ENCODE peak calls at places on chromosomes 7 and 10, in five cellular contexts. One of them, this sample, is unnamed.

GRCh38 chr10:124665558-124665957 is 78.6 kb downstream of the FAM53B start:
- DNase-seq in NT2/D1: no peak
- DNase-seq in GM12878: no peak
- DNase-seq in H1: no peak
- DNase-seq in HepG2: no peak
- DNase-seq in this sample: no peak

GRCh38 chr10:94315975-94316464 is 46.7 kb downstream of the NOC3L start:
- DNase-seq in NT2/D1: no peak
- DNase-seq in GM12878: no peak
- DNase-seq in H1: no peak
- DNase-seq in HepG2: peak
- DNase-seq in this sample: no peak

GRCh38 chr7:96976106-96976505 is 29.2 kb upstream of the DLX6 start:
- DNase-seq in NT2/D1: no peak
- DNase-seq in GM12878: no peak
- DNase-seq in H1: no peak
- DNase-seq in HepG2: no peak
- DNase-seq in this sample: no peak

GRCh38 chr7:100247152-100247757 is 27.5 kb downstream of the PVRIG start:
- DNase-seq in NT2/D1: peak
- DNase-seq in GM12878: no peak
- DNase-seq in H1: peak
- DNase-seq in HepG2: peak
- DNase-seq in this sample: peak

GRCh38 chr10:84138478-84139125 is 707 bp upstream of the GHITM start:
- DNase-seq in NT2/D1: no peak
- DNase-seq in GM12878: no peak
- DNase-seq in H1: no peak
- DNase-seq in HepG2: no peak
- DNase-seq in this sample: no peak

GRCh38 chr10:70672165-70672992 is at the start of gene ADAMTS14:
- DNase-seq in NT2/D1: no peak
- DNase-seq in GM12878: no peak
- DNase-seq in H1: peak
- DNase-seq in HepG2: no peak
- DNase-seq in this sample: peak

GRCh38 chr10:125411724-125412123 is 251.4 kb upstream of the CTBP2 start:
- DNase-seq in NT2/D1: no peak
- DNase-seq in GM12878: no peak
- DNase-seq in H1: no peak
- DNase-seq in HepG2: no peak
- DNase-seq in this sample: no peak

GRCh38 chr10:109205929-109206585 is 717.3 kb downstream of the XPNPEP1 start:
- DNase-seq in NT2/D1: no peak
- DNase-seq in GM12878: no peak
- DNase-seq in H1: no peak
- DNase-seq in HepG2: no peak
- DNase-seq in this sample: no peak

GRCh38 chr10:80172896-80173295 is 32.4 kb downstream of the ANXA11 start:
- DNase-seq in NT2/D1: no peak
- DNase-seq in GM12878: no peak
- DNase-seq in H1: no peak
- DNase-seq in HepG2: no peak
- DNase-seq in this sample: no peak

GRCh38 chr7:155349601-155350331 is 52.1 kb downstream of the INSIG1 start:
- DNase-seq in NT2/D1: no peak
- DNase-seq in GM12878: no peak
- DNase-seq in H1: no peak
- DNase-seq in HepG2: no peak
- DNase-seq in this sample: no peak

GRCh38 chr10:22690614-22691431 is 23.6 kb downstream of the PIP4K2A start:
- DNase-seq in NT2/D1: no peak
- DNase-seq in GM12878: no peak
- DNase-seq in H1: no peak
- DNase-seq in HepG2: no peak
- DNase-seq in this sample: no peak

GRCh38 chr7:22443370-22444180 is 56.4 kb downstream of the STEAP1B start:
- DNase-seq in NT2/D1: no peak
- DNase-seq in GM12878: no peak
- DNase-seq in H1: no peak
- DNase-seq in HepG2: peak
- DNase-seq in this sample: no peak

GRCh38 chr10:51386248-51386885 is 312.1 kb downstream of the PRKG1 start:
- DNase-seq in NT2/D1: no peak
- DNase-seq in GM12878: no peak
- DNase-seq in H1: no peak
- DNase-seq in HepG2: no peak
- DNase-seq in this sample: no peak

GRCh38 chr7:47812460-47813136 is 135.7 kb downstream of the PKD1L1 start:
- DNase-seq in NT2/D1: no peak
- DNase-seq in GM12878: no peak
- DNase-seq in H1: no peak
- DNase-seq in HepG2: no peak
- DNase-seq in this sample: no peak

GRCh38 chr7:23021581-23021980 is 7.7 kb upstream of the HYCC1 start:
- DNase-seq in NT2/D1: no peak
- DNase-seq in GM12878: no peak
- DNase-seq in H1: no peak
- DNase-seq in HepG2: no peak
- DNase-seq in this sample: no peak

GRCh38 chr10:22491931-22492615 is 146.8 kb downstream of the SPAG6 start:
- DNase-seq in NT2/D1: no peak
- DNase-seq in GM12878: no peak
- DNase-seq in H1: no peak
- DNase-seq in HepG2: no peak
- DNase-seq in this sample: no peak

GRCh38 chr7:130483036-130483435 is 8.8 kb upstream of the MEST start:
- DNase-seq in NT2/D1: no peak
- DNase-seq in GM12878: no peak
- DNase-seq in H1: no peak
- DNase-seq in HepG2: no peak
- DNase-seq in this sample: no peak

GRCh38 chr7:40676220-40676619 is 541.4 kb downstream of the SUGCT start:
- DNase-seq in NT2/D1: no peak
- DNase-seq in GM12878: no peak
- DNase-seq in H1: no peak
- DNase-seq in HepG2: no peak
- DNase-seq in this sample: no peak

DNA sequence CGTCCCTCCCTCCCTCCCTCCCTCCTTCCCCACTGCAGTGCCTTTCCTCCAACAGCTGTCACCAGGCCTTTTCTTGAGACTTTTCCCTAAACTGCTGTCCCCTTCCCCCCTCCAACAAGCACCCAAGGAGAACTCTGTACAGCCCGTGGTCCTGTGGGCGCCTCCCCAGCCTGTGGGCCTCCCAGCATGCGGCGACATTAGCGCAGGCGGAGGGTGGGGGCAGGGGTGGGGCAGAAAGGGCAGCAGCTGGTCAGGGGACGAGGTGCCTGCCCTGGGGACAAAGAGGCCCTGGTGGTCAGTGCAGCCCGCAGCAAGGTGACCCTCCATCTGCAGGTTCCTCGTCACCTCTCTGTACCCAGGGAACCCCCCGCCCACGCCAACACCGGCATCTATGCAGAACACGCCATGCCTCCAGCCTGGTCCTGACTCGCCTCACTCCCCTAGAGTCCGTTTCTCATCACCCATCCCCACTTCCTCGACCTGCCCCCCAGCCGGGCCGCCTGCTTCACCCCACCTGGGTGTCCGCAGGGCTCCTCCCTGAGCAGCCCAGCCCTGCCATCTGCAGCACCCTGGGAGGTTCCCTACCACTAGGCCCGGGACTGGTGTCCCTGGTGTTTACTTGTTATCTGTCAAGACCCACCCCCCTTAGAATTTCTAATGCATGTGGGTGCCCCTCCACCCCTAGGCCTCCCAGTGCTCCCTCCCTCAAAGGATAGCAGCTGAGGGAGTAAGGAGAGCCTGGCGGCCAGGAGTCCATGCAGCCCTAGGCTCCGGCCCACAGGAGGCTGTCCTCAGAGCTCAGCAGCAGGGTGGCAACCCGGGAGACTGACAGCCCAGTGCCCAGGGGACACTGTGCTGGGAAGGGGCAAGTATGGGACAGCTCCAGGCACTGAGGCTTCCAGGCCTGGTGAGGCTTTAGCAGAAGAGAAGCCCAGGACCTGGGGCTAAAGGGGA is 147.8 kb downstream of the ARHGAP22 start:
- DNase-seq in NT2/D1: no peak
- DNase-seq in GM12878: no peak
- DNase-seq in H1: peak
- DNase-seq in HepG2: no peak
- DNase-seq in this sample: no peak
- TF ChIP-seq SUZ12 in NT2/D1: no peak
- TF ChIP-seq SUZ12 in GM12878: no peak
- TF ChIP-seq SUZ12 in H1: no peak
- TF ChIP-seq SUZ12 in HepG2: no peak
- TF ChIP-seq SUZ12 in this sample: no peak

GRCh38 chr7:24898691-24899090 is 81.3 kb downstream of the OSBPL3 start:
- DNase-seq in NT2/D1: no peak
- DNase-seq in GM12878: no peak
- DNase-seq in H1: no peak
- DNase-seq in HepG2: no peak
- DNase-seq in this sample: no peak
- TF ChIP-seq SUZ12 in NT2/D1: no peak
- TF ChIP-seq SUZ12 in GM12878: no peak
- TF ChIP-seq SUZ12 in H1: no peak
- TF ChIP-seq SUZ12 in HepG2: no peak
- TF ChIP-seq SUZ12 in this sample: no peak

GRCh38 chr7:11513460-11513859 is 318.5 kb downstream of the THSD7A start:
- DNase-seq in NT2/D1: no peak
- DNase-seq in GM12878: no peak
- DNase-seq in H1: no peak
- DNase-seq in HepG2: no peak
- DNase-seq in this sample: no peak

GRCh38 chr7:11516328-11516727 is 315.7 kb downstream of the THSD7A start:
- DNase-seq in NT2/D1: no peak
- DNase-seq in GM12878: no peak
- DNase-seq in H1: no peak
- DNase-seq in HepG2: no peak
- DNase-seq in this sample: no peak

GRCh38 chr7:11517853-11518252 is 314.1 kb downstream of the THSD7A start:
- DNase-seq in NT2/D1: peak
- DNase-seq in GM12878: no peak
- DNase-seq in H1: no peak
- DNase-seq in HepG2: no peak
- DNase-seq in this sample: no peak
- TF ChIP-seq SUZ12 in NT2/D1: no peak
- TF ChIP-seq SUZ12 in GM12878: no peak
- TF ChIP-seq SUZ12 in H1: no peak
- TF ChIP-seq SUZ12 in HepG2: no peak
- TF ChIP-seq SUZ12 in this sample: no peak

GRCh38 chr7:45404622-45405021 is 169.5 kb upstream of the ADCY1 start:
- DNase-seq in NT2/D1: no peak
- DNase-seq in GM12878: no peak
- DNase-seq in H1: no peak
- DNase-seq in HepG2: no peak
- DNase-seq in this sample: no peak
- TF ChIP-seq SUZ12 in NT2/D1: no peak
- TF ChIP-seq SUZ12 in GM12878: no peak
- TF ChIP-seq SUZ12 in H1: no peak
- TF ChIP-seq SUZ12 in HepG2: no peak
- TF ChIP-seq SUZ12 in this sample: no peak

GRCh38 chr10:71761105-71761511 is 12.2 kb downstream of the VSIR start:
- DNase-seq in NT2/D1: no peak
- DNase-seq in GM12878: no peak
- DNase-seq in H1: no peak
- DNase-seq in HepG2: no peak
- DNase-seq in this sample: no peak

GRCh38 chr10:71765176-71765906 is 8.0 kb downstream of the VSIR start:
- DNase-seq in NT2/D1: no peak
- DNase-seq in GM12878: no peak
- DNase-seq in H1: no peak
- DNase-seq in HepG2: peak
- DNase-seq in this sample: no peak

GRCh38 chr10:71762324-71762723 is 11.0 kb downstream of the VSIR start:
- DNase-seq in NT2/D1: no peak
- DNase-seq in GM12878: no peak
- DNase-seq in H1: no peak
- DNase-seq in HepG2: no peak
- DNase-seq in this sample: no peak

GRCh38 chr10:71761541-71762113 is 11.7 kb downstream of the VSIR start:
- DNase-seq in NT2/D1: no peak
- DNase-seq in GM12878: no peak
- DNase-seq in H1: no peak
- DNase-seq in HepG2: no peak
- DNase-seq in this sample: no peak

GRCh38 chr10:71763352-71764127 is 9.8 kb downstream of the VSIR start:
- DNase-seq in NT2/D1: no peak
- DNase-seq in GM12878: no peak
- DNase-seq in H1: no peak
- DNase-seq in HepG2: no peak
- DNase-seq in this sample: no peak
- TF ChIP-seq SUZ12 in NT2/D1: no peak
- TF ChIP-seq SUZ12 in GM12878: no peak
- TF ChIP-seq SUZ12 in H1: no peak
- TF ChIP-seq SUZ12 in HepG2: no peak
- TF ChIP-seq SUZ12 in this sample: no peak